ENCODE peak calls at places on chromosomes 3 and 15, in five cellular contexts. Z is HepG2, W is IMR-90, O is mesendoderm, E is GM23338. S is an unnamed sample.

GRCh38 chr3:153284282-153284938 is 122.4 kb downstream of the RAP2B start:
- DNase-seq in Z (peak; percentile 10), W (peak; percentile 96), O (peak; percentile 29), E (no peak), S (peak; percentile 16)

GRCh38 chr3:52005571-52005986 is 9.9 kb upstream of the RPL29 start:
- DNase-seq in Z (no peak), W (peak; percentile 82), O (peak; percentile 76), E (peak; percentile 85), S (no peak)

GRCh38 chr3:166829896-166830295 is 550.2 kb downstream of the ZBBX start:
- DNase-seq in Z (peak; percentile 94), W (no peak), O (no peak), E (no peak), S (no peak)

GRCh38 chr3:167733961-167734497 is 663 bp downstream of the PDCD10 start:
- DNase-seq in Z (peak; percentile 18), W (peak; percentile 3), O (no peak), E (no peak), S (peak; percentile 37)

GRCh38 chr15:90097475-90097874 is 4.8 kb downstream of the IDH2 start:
- DNase-seq in Z (no peak), W (no peak), O (no peak), E (no peak), S (peak; percentile 89)

GRCh38 chr3:28347374-28348285 is 891 bp upstream of the ZCWPW2 start:
- DNase-seq in Z (no peak), W (peak; percentile 65), O (peak; percentile 18), E (peak; percentile 8), S (no peak)

GRCh38 chr15:34851751-34852150 is 56.4 kb upstream of the ACTC1 start:
- DNase-seq in Z (no peak), W (no peak), O (no peak), E (no peak), S (no peak)

GRCh38 chr15:45183511-45183910 is 4.3 kb downstream of the SHF start:
- DNase-seq in Z (no peak), W (no peak), O (no peak), E (no peak), S (no peak)

GRCh38 chr3:187960820-187961219 is 193.1 kb upstream of the LPP start:
- DNase-seq in Z (no peak), W (peak; percentile 13), O (no peak), E (no peak), S (no peak)

GRCh38 chr3:9503283-9503682 is 50.3 kb downstream of the LHFPL4 start:
- DNase-seq in Z (peak; percentile 72), W (peak; percentile 61), O (peak; percentile 90), E (peak; percentile 96), S (peak; percentile 83)

GRCh38 chr3:152402698-152403456 is 134.1 kb downstream of the MBNL1 start:
- DNase-seq in Z (no peak), W (peak; percentile 24), O (peak; percentile 40), E (no peak), S (no peak)

DNA sequence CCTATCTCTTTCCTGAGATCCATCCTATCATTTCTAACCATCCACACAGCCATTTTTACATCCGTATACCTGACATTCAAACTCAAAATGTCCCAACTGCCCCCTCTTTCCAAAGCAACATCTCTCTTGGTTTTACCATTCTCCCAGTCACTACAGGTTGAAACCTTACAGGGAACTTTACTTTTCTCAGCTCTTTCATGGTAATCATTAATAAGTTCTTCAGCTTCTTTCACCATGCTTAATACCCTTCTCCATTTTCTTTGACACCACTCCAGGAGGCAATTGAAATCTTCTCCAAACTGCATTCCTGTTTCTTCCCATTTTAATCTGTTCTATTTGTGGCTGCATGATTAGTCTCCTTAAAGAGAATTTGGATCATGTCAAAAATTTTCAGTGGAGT is 352.5 kb downstream of the GAP43 start:
- DNase-seq in Z (no peak), W (no peak), O (no peak), E (no peak), S (no peak)
- H3K4me2 ChIP-seq in Z (no peak overlapping the region), W (no peak overlapping the region), O (no peak overlapping the region), E (no peak overlapping the region), S (no peak overlapping the region)

DNA sequence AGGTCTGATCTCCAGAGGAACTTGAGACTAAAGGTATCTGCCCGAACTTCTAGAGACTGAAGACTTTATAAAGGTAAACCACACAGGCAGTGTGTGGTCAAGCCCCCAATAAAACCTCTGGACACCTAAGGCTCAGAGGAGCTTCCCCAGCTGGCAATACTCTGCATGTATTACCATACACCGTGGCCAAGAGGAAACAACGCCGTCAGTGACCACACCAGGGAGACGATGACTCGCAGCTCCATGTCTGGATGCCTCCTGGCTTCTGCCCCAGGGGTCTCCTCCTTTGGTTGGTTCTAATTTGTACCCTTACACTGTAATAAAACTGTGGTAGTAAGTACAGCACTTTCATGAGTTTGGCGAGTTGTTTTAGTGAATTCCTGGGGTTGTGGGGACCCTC is 32.1 kb upstream of the BCL2L10 start:
- DNase-seq in Z (no peak), W (peak; percentile 55), O (peak; percentile 37), E (no peak), S (no peak)
- H3K4me2 ChIP-seq in Z (no peak overlapping the region), W (no peak overlapping the region), O (no peak overlapping the region), E (no peak overlapping the region), S (no peak overlapping the region)

DNA sequence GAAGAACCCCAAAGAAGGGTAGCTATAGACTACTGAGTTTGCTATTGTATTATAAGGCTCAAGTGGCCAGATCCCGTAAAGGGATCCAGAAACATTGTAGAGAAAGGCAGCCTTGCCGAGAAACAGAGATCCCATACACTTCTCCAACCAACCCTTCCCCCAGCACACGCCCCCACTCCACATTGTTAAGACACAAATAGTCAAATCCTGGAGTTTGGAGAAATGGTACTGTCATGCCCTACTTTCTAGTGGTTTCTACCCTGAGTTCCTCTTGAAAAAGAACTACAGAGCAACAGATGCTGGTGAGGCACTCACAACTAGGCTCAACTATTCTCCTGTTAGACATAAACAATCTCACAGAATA is 33.2 kb downstream of the B4GALT4 start:
- DNase-seq in Z (no peak), W (no peak), O (peak; percentile 19), E (no peak), S (no peak)
- H3K4me2 ChIP-seq in Z (no peak overlapping the region), W (no peak overlapping the region), O (no peak overlapping the region), E (no peak overlapping the region), S (no peak overlapping the region)

GRCh38 chr3:184715943-184716651 is 4.2 kb upstream of the MAGEF1 start:
- DNase-seq in Z (no peak), W (peak; percentile 22), O (no peak), E (no peak), S (no peak)
- H3K4me2 ChIP-seq in Z (peak overlapping the region; percentile 5), W (peak overlapping the region; percentile 89), O (no peak overlapping the region), E (peak overlapping the region; percentile 69), S (no peak overlapping the region)

GRCh38 chr15:84685304-84685703 is 27.3 kb upstream of the NMB start:
- DNase-seq in Z (no peak), W (peak; percentile 82), O (no peak), E (no peak), S (no peak)
- H3K4me2 ChIP-seq in Z (no peak overlapping the region), W (no peak overlapping the region), O (no peak overlapping the region), E (no peak overlapping the region), S (no peak overlapping the region)

DNA sequence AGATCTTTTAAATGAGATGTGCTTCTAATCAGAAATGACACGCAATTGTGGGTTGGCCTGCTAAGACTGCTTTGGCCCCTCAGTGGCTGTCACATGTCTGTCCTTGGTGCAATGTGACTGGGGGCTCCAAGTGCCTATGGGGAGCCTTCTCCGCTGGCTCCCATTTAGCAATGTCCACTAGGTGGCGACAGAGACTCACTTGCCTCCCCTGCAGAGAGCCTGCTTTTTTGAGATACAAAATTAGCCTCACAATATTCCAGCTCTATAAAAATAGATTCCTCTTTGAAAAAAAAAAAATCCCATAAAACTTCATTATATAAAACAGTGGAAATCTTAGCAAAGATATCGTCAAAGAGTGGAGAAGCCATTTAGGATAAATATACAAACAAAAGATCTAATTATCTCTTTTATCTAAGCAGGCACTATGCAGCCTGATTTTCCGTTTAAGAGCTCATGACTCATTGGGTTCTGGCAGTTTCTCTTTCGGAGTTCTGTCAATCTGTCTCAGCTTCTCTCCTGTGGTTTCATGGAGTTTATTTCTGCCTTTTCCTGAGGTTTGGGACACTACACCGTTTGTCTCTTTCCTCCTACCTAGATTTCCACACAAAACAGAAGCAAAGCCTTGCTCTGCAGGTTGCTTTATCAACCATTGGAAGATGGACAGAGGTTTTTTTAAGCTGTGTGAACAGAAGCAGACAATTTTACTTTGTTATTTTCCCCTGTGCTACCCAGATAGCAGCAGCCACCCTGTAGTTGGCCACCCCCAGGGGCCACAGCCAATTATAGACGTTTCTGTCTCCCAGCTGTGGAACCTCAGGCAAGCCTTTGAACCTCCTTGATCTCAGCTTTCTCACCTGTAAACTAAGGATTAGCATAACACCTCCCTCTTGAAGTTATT is 68.4 kb upstream of the TNFAIP8L3 start:
- DNase-seq in Z (peak; percentile 45), W (peak; percentile 72), O (peak; percentile 82), E (peak; percentile 82), S (peak; percentile 57)
- H3K4me2 ChIP-seq in Z (no peak overlapping the region), W (peak overlapping the region; percentile 97), O (no peak overlapping the region), E (no peak overlapping the region), S (no peak overlapping the region)

GRCh38 chr15:88003928-88004327 is 252.6 kb downstream of the NTRK3 start:
- DNase-seq in Z (no peak), W (no peak), O (peak; percentile 25), E (peak; percentile 57), S (no peak)
- H3K4me2 ChIP-seq in Z (no peak overlapping the region), W (no peak overlapping the region), O (no peak overlapping the region), E (no peak overlapping the region), S (no peak overlapping the region)

GRCh38 chr15:74418575-74419338 is 15.0 kb downstream of the SEMA7A start:
- DNase-seq in Z (no peak), W (no peak), O (no peak), E (no peak), S (no peak)
- H3K4me2 ChIP-seq in Z (peak overlapping the region; percentile 46), W (no peak overlapping the region), O (no peak overlapping the region), E (no peak overlapping the region), S (no peak overlapping the region)

DNA sequence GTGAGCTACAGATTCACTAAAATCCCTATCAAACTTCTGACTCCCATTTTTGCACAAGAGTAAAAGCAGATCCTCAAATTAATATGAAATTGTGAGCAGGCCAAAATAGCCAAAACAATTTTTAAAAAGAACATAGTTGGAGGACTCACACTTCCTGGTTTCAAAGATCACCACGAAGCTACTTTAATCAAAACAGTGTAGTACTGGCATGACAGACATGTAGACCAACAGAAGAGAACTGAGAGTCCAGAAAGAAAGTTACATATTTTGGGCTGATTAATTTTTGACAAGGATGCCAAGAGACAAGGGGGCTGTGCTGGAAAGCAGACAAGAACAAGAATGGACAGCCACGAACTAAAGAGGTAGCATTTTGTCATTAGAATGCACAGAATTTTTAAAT is 14.2 kb downstream of the RYK start:
- DNase-seq in Z (no peak), W (no peak), O (no peak), E (no peak), S (no peak)
- H3K4me2 ChIP-seq in Z (peak overlapping the region; percentile 46), W (peak overlapping the region; percentile 62), O (no peak overlapping the region), E (no peak overlapping the region), S (no peak overlapping the region)

DNA sequence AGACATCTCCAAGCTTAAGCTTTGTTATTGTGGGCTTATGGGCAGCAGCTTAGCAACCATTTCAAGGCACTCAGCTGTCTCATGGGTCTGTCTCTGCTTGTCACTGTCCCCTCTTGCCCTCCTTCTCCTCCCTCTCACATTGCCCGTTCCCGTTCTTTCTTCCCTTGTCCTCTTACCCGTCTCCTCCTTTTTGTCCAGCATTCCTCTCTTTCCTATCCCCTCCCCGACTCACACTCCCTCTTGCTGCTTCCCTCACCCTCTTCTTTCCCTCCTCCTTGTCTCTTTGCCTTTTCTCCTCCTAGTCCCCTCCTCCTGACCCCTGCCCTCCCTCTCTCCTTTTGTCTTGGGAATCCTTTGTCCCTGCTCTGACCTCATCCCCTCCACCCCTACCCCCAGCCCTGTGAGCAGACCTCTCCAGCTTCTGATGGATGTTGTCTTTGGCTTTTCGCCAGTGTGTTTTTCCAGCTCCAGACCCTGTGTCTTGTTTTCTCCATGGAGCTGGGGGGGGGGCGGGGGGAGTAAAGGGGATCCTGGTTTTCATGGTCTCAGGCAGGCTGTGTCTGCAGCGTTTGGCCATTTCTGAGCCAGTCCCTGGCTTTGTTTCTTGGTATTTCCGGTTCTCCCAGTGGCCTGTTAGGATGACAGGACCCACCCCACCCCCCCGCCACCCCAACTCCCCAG is 47.9 kb upstream of the TRAK1 start:
- DNase-seq in Z (peak; percentile 87), W (peak; percentile 49), O (peak; percentile 97), E (peak; percentile 94), S (no peak)
- H3K4me2 ChIP-seq in Z (peak overlapping the region; percentile 74), W (peak overlapping the region; percentile 74), O (peak overlapping the region; percentile 26), E (peak overlapping the region; percentile 67), S (peak overlapping the region; percentile 16)

S was measured in OCI-LY7.